ENCODE peak calls at places on chromosomes 11 and 22, in nine cellular contexts. R, W, V, K, T, H, B, D and J are unnamed samples.

GRCh38 chr11:27255447-27255828 is 107.6 kb downstream of the CCDC34 start:
- DNase-seq in R (no peak), W (no peak), V (no peak), K (no peak), T (no peak), H (no peak), B (no peak), D (no peak), J (no peak)

GRCh38 chr11:13141731-13142724 is 132.9 kb downstream of the RASSF10 start:
- DNase-seq in R (no peak), W (no peak), V (no peak), K (no peak), T (no peak), H (no peak), B (no peak), D (peak; percentile 75), J (no peak)

GRCh38 chr11:77201370-77201769 is 73.3 kb downstream of the MYO7A start:
- DNase-seq in R (no peak), W (no peak), V (no peak), K (no peak), T (no peak), H (no peak), B (no peak), D (no peak), J (no peak)

GRCh38 chr11:69792611-69793010 is 17.5 kb upstream of the FGF4 start:
- DNase-seq in R (no peak), W (no peak), V (no peak), K (no peak), T (no peak), H (no peak), B (no peak), D (no peak), J (no peak)

GRCh38 chr22:39359659-39360195 is 9.9 kb downstream of the SYNGR1 start:
- DNase-seq in R (no peak), W (no peak), V (no peak), K (no peak), T (no peak), H (no peak), B (no peak), D (no peak), J (no peak)

GRCh38 chr11:2587976-2588748 is 111.6 kb downstream of the KCNQ1OT1 start:
- DNase-seq in R (no peak), W (peak; percentile 6), V (no peak), K (peak; percentile 13), T (no peak), H (no peak), B (no peak), D (peak; percentile 6), J (peak; percentile 3)

GRCh38 chr11:134332189-134332631 is 422 bp downstream of the GLB1L2 start:
- DNase-seq in R (peak; percentile 18), W (peak; percentile 36), V (peak; percentile 1), K (no peak), T (no peak), H (no peak), B (no peak), D (no peak), J (no peak)

GRCh38 chr11:61718613-61719302 is 33.7 kb upstream of the MYRF start:
- DNase-seq in R (no peak), W (no peak), V (no peak), K (no peak), T (no peak), H (no peak), B (no peak), D (peak; percentile 65), J (no peak)

GRCh38 chr11:130070109-130070828 is 575 bp downstream of the APLP2 start:
- DNase-seq in R (peak; percentile 55), W (peak; percentile 48), V (peak; percentile 26), K (peak; percentile 62), T (no peak), H (no peak), B (no peak), D (peak; percentile 52), J (peak; percentile 37)

GRCh38 chr11:9137293-9138132 is 46.1 kb upstream of the SCUBE2 start:
- DNase-seq in R (peak; percentile 81), W (peak; percentile 84), V (peak; percentile 47), K (peak; percentile 78), T (no peak), H (peak; percentile 53), B (peak; percentile 69), D (peak; percentile 65), J (peak; percentile 77)

GRCh38 chr11:61834278-61835004 is 6.3 kb downstream of the FADS2 start:
- DNase-seq in R (peak; percentile 89), W (no peak), V (no peak), K (peak; percentile 89), T (no peak), H (no peak), B (peak; percentile 68), D (peak; percentile 85), J (no peak)

GRCh38 chr11:3193373-3194015 is 25.1 kb downstream of the MRGPRG start:
- DNase-seq in R (no peak), W (no peak), V (no peak), K (no peak), T (no peak), H (no peak), B (no peak), D (no peak), J (no peak)

GRCh38 chr11:128488471-128488870 is 98.9 kb downstream of the ETS1 start:
- DNase-seq in R (peak; percentile 69), W (no peak), V (no peak), K (no peak), T (no peak), H (no peak), B (peak; percentile 77), D (no peak), J (no peak)

GRCh38 chr11:86303257-86303656 is 1.2 kb downstream of the HIKESHI start:
- DNase-seq in R (no peak), W (no peak), V (peak; percentile 31), K (no peak), T (no peak), H (no peak), B (peak; percentile 36), D (no peak), J (no peak)

GRCh38 chr22:49464024-49464423 is 363.6 kb downstream of the BRD1 start:
- DNase-seq in R (no peak), W (no peak), V (no peak), K (no peak), T (no peak), H (no peak), B (no peak), D (no peak), J (no peak)

GRCh38 chr11:62124186-62125113 is 639 bp downstream of the INCENP start:
- DNase-seq in R (peak; percentile 70), W (peak; percentile 45), V (no peak), K (peak; percentile 64), T (no peak), H (no peak), B (peak; percentile 33), D (peak; percentile 45), J (peak; percentile 51)

GRCh38 chr11:71452354-71453020 is 516 bp upstream of the NADSYN1 start:
- DNase-seq in R (peak; percentile 75), W (peak; percentile 46), V (no peak), K (no peak), T (no peak), H (no peak), B (no peak), D (no peak), J (no peak)

GRCh38 chr22:32473388-32473952 is 1.1 kb upstream of the FBXO7 start:
- DNase-seq in R (peak; percentile 59), W (peak; percentile 17), V (peak; percentile 48), K (peak; percentile 64), T (no peak), H (no peak), B (peak; percentile 38), D (peak; percentile 13), J (peak; percentile 52)

GRCh38 chr11:45610627-45611026 is 54.8 kb downstream of the CHST1 start:
- DNase-seq in R (no peak), W (no peak), V (no peak), K (no peak), T (no peak), H (no peak), B (no peak), D (peak; percentile 30), J (no peak)

GRCh38 chr22:25143161-25144076 is 56.2 kb upstream of the CRYBB3 start:
- DNase-seq in R (no peak), W (no peak), V (no peak), K (no peak), T (no peak), H (no peak), B (no peak), D (no peak), J (no peak)

GRCh38 chr22:33779243-33779642 is 141.0 kb downstream of the LARGE1 start:
- DNase-seq in R (no peak), W (no peak), V (no peak), K (no peak), T (no peak), H (no peak), B (no peak), D (no peak), J (no peak)

GRCh38 chr11:117197516-117198456 is 1.4 kb upstream of the TAGLN start:
- DNase-seq in R (no peak), W (no peak), V (no peak), K (no peak), T (no peak), H (no peak), B (no peak), D (peak; percentile 63), J (peak; percentile 60)

GRCh38 chr22:43474161-43475101 is 62.6 kb downstream of the MPPED1 start:
- DNase-seq in R (no peak), W (no peak), V (no peak), K (no peak), T (no peak), H (no peak), B (no peak), D (no peak), J (no peak)

GRCh38 chr11:64673279-64673678 is 49.7 kb downstream of the NRXN2 start:
- DNase-seq in R (no peak), W (no peak), V (no peak), K (no peak), T (no peak), H (no peak), B (no peak), D (no peak), J (no peak)

GRCh38 chr22:19666663-19667593 is 47.4 kb upstream of the SEPTIN5 start:
- DNase-seq in R (no peak), W (no peak), V (no peak), K (peak; percentile 11), T (no peak), H (no peak), B (no peak), D (no peak), J (no peak)

GRCh38 chr22:39135092-39135896 is 17.2 kb downstream of the CBX7 start:
- DNase-seq in R (peak; percentile 62), W (no peak), V (no peak), K (peak; percentile 74), T (no peak), H (no peak), B (peak; percentile 29), D (no peak), J (peak; percentile 90)

GRCh38 chr11:98455500-98456186 is 565.1 kb upstream of the CNTN5 start:
- DNase-seq in R (no peak), W (no peak), V (no peak), K (no peak), T (no peak), H (no peak), B (no peak), D (no peak), J (no peak)

GRCh38 chr11:94740975-94741707 is 27.0 kb upstream of the AMOTL1 start:
- DNase-seq in R (peak; percentile 5), W (peak; percentile 36), V (no peak), K (peak; percentile 44), T (no peak), H (no peak), B (no peak), D (peak; percentile 33), J (peak; percentile 83)